ENCODE peak calls at places on chromosomes 1 and 21, in six cellular contexts. One of them, this sample, is unnamed.

GRCh38 chr21:25936776-25937175 is 202.0 kb downstream of the GABPA start:
- DNase-seq in hepatocyte: no peak
- DNase-seq in psoas muscle: no peak
- DNase-seq in HCT116: no peak
- DNase-seq in IMR-90: peak; percentile 15
- DNase-seq in CD4-positive, alpha-beta T cell: no peak
- DNase-seq in this sample: no peak

GRCh38 chr1:46991083-46991923 is 32.2 kb upstream of the CYP4X1 start:
- DNase-seq in hepatocyte: peak; percentile 38
- DNase-seq in psoas muscle: no peak
- DNase-seq in HCT116: peak; percentile 23
- DNase-seq in IMR-90: no peak
- DNase-seq in CD4-positive, alpha-beta T cell: no peak
- DNase-seq in this sample: no peak

GRCh38 chr1:76147917-76148316 is 73.4 kb downstream of the ST6GALNAC3 start:
- DNase-seq in hepatocyte: no peak
- DNase-seq in psoas muscle: no peak
- DNase-seq in HCT116: no peak
- DNase-seq in IMR-90: no peak
- DNase-seq in CD4-positive, alpha-beta T cell: no peak
- DNase-seq in this sample: no peak

GRCh38 chr1:171877711-171878110 is 36.4 kb downstream of the DNM3 start:
- DNase-seq in hepatocyte: no peak
- DNase-seq in psoas muscle: no peak
- DNase-seq in HCT116: no peak
- DNase-seq in IMR-90: no peak
- DNase-seq in CD4-positive, alpha-beta T cell: no peak
- DNase-seq in this sample: no peak

GRCh38 chr21:31265293-31265692 is 78.8 kb downstream of the TIAM1 start:
- DNase-seq in hepatocyte: no peak
- DNase-seq in psoas muscle: peak; percentile 74
- DNase-seq in HCT116: no peak
- DNase-seq in IMR-90: no peak
- DNase-seq in CD4-positive, alpha-beta T cell: no peak
- DNase-seq in this sample: no peak

GRCh38 chr1:236222616-236223015 is 59.1 kb downstream of the ERO1B start:
- DNase-seq in hepatocyte: no peak
- DNase-seq in psoas muscle: no peak
- DNase-seq in HCT116: no peak
- DNase-seq in IMR-90: no peak
- DNase-seq in CD4-positive, alpha-beta T cell: no peak
- DNase-seq in this sample: no peak

GRCh38 chr21:30813174-30813573 is at the start of gene KRTAP8-1:
- DNase-seq in hepatocyte: no peak
- DNase-seq in psoas muscle: no peak
- DNase-seq in HCT116: no peak
- DNase-seq in IMR-90: no peak
- DNase-seq in CD4-positive, alpha-beta T cell: no peak
- DNase-seq in this sample: no peak

GRCh38 chr1:65276197-65276884 is 33.0 kb upstream of the DNAJC6 start:
- DNase-seq in hepatocyte: no peak
- DNase-seq in psoas muscle: no peak
- DNase-seq in HCT116: no peak
- DNase-seq in IMR-90: no peak
- DNase-seq in CD4-positive, alpha-beta T cell: no peak
- DNase-seq in this sample: no peak

GRCh38 chr1:196155586-196155985 is 452.7 kb downstream of the KCNT2 start:
- DNase-seq in hepatocyte: no peak
- DNase-seq in psoas muscle: no peak
- DNase-seq in HCT116: no peak
- DNase-seq in IMR-90: no peak
- DNase-seq in CD4-positive, alpha-beta T cell: no peak
- DNase-seq in this sample: no peak

GRCh38 chr1:232678185-232678886 is 48.4 kb upstream of the SIPA1L2 start:
- DNase-seq in hepatocyte: peak; percentile 79
- DNase-seq in psoas muscle: no peak
- DNase-seq in HCT116: peak; percentile 35
- DNase-seq in IMR-90: peak; percentile 65
- DNase-seq in CD4-positive, alpha-beta T cell: no peak
- DNase-seq in this sample: no peak

GRCh38 chr1:52057245-52057644 is 1.1 kb downstream of the BTF3L4 start:
- DNase-seq in hepatocyte: no peak
- DNase-seq in psoas muscle: no peak
- DNase-seq in HCT116: no peak
- DNase-seq in IMR-90: no peak
- DNase-seq in CD4-positive, alpha-beta T cell: no peak
- DNase-seq in this sample: no peak

GRCh38 chr1:197638316-197638715 is 137.0 kb downstream of the DENND1B start:
- DNase-seq in hepatocyte: no peak
- DNase-seq in psoas muscle: no peak
- DNase-seq in HCT116: no peak
- DNase-seq in IMR-90: no peak
- DNase-seq in CD4-positive, alpha-beta T cell: no peak
- DNase-seq in this sample: no peak

GRCh38 chr1:27356628-27357280 is 10.0 kb downstream of the MAP3K6 start:
- DNase-seq in hepatocyte: no peak
- DNase-seq in psoas muscle: no peak
- DNase-seq in HCT116: no peak
- DNase-seq in IMR-90: no peak
- DNase-seq in CD4-positive, alpha-beta T cell: peak; percentile 10
- DNase-seq in this sample: peak; percentile 54

GRCh38 chr1:94321662-94322061 is 84.3 kb upstream of the ARHGAP29 start:
- DNase-seq in hepatocyte: no peak
- DNase-seq in psoas muscle: no peak
- DNase-seq in HCT116: no peak
- DNase-seq in IMR-90: no peak
- DNase-seq in CD4-positive, alpha-beta T cell: no peak
- DNase-seq in this sample: no peak

GRCh38 chr1:88189525-88189924 is 494.5 kb upstream of the PKN2 start:
- DNase-seq in hepatocyte: no peak
- DNase-seq in psoas muscle: no peak
- DNase-seq in HCT116: no peak
- DNase-seq in IMR-90: no peak
- DNase-seq in CD4-positive, alpha-beta T cell: no peak
- DNase-seq in this sample: no peak

GRCh38 chr1:210174133-210174532 is 58.5 kb upstream of the SERTAD4 start:
- DNase-seq in hepatocyte: no peak
- DNase-seq in psoas muscle: no peak
- DNase-seq in HCT116: no peak
- DNase-seq in IMR-90: no peak
- DNase-seq in CD4-positive, alpha-beta T cell: no peak
- DNase-seq in this sample: no peak

GRCh38 chr1:202844259-202844658 is 33.5 kb downstream of the PCAT6 start:
- DNase-seq in hepatocyte: no peak
- DNase-seq in psoas muscle: no peak
- DNase-seq in HCT116: no peak
- DNase-seq in IMR-90: no peak
- DNase-seq in CD4-positive, alpha-beta T cell: no peak
- DNase-seq in this sample: no peak

DNA sequence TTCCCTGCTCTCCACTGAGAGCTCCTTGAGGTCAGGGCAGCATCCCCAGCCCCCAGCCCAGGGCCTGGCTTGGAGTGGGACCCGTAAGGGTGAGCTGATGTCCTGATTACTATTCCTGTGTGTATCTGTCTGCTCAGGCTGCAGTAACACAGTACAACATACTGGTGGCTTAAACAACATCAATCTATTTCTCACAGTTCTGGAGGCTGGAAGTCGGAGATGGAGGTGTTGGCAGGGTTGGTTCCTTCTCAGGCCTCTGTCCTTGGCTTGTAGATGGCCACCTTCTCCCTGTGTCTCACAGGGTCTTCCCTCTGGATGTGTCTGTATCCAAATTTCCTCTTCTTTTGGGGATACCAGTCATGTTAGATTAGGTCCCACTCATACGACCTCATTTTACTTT is 246.4 kb upstream of the POU3F1 start:
- DNase-seq in hepatocyte: no peak
- DNase-seq in psoas muscle: no peak
- DNase-seq in HCT116: no peak
- DNase-seq in IMR-90: no peak
- DNase-seq in CD4-positive, alpha-beta T cell: no peak
- DNase-seq in this sample: no peak
- H3K27ac ChIP-seq in hepatocyte: no peak overlapping the region
- H3K27ac ChIP-seq in psoas muscle: no peak overlapping the region
- H3K27ac ChIP-seq in HCT116: no peak overlapping the region
- H3K27ac ChIP-seq in IMR-90: no peak overlapping the region
- H3K27ac ChIP-seq in CD4-positive, alpha-beta T cell: no peak overlapping the region
- H3K27ac ChIP-seq in this sample: no peak overlapping the region

GRCh38 chr21:36692844-36693143 is 6.1 kb upstream of the SIM2 start:
- DNase-seq in hepatocyte: no peak
- DNase-seq in psoas muscle: no peak
- DNase-seq in HCT116: no peak
- DNase-seq in IMR-90: no peak
- DNase-seq in CD4-positive, alpha-beta T cell: no peak
- DNase-seq in this sample: no peak

GRCh38 chr21:36691539-36692124 is 7.3 kb upstream of the SIM2 start:
- DNase-seq in hepatocyte: no peak
- DNase-seq in psoas muscle: no peak
- DNase-seq in HCT116: no peak
- DNase-seq in IMR-90: peak; percentile 15
- DNase-seq in CD4-positive, alpha-beta T cell: no peak
- DNase-seq in this sample: no peak

GRCh38 chr21:36690637-36691538 is 8.0 kb upstream of the SIM2 start:
- DNase-seq in hepatocyte: no peak
- DNase-seq in psoas muscle: no peak
- DNase-seq in HCT116: no peak
- DNase-seq in IMR-90: peak; percentile 28
- DNase-seq in CD4-positive, alpha-beta T cell: no peak
- DNase-seq in this sample: no peak

GRCh38 chr21:36693144-36694040 is 5.5 kb upstream of the SIM2 start:
- DNase-seq in hepatocyte: no peak
- DNase-seq in psoas muscle: no peak
- DNase-seq in HCT116: no peak
- DNase-seq in IMR-90: no peak
- DNase-seq in CD4-positive, alpha-beta T cell: no peak
- DNase-seq in this sample: no peak

DNA sequence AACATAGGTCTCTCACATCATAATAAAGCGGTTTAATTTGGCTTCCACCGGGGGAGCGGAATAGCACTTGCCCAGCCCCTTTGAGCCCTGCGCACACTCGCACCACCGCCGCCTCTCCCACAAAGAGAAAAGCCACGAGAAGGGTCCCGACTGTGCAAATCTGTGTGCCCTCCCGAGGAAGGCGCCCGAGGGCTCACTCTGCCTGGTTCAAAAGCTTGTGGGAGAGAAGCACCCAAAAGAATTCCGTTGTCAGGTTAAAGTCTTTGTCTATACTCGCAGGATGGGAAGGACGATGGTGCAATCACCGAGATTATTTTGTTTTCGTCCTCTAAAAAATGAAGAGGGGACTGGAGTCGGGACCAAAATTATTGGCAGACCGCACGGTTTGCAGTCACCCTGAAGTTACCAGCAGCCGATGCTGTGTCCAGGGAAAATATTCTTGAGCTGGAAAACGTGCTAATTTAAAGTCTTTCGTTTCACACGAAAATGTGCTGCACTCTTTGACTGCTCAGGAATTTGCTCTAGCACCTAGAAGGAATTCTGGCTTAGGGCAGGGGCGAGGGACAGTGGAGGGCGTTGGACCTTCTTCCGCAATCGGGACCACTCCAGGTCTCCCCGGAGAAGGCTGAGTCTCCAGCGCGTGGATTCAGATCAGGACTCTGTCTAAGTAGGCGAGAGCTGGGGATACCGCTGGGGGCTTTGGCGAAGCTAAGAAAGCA is 6.6 kb upstream of the SIM2 start:
- DNase-seq in hepatocyte: no peak
- DNase-seq in psoas muscle: no peak
- DNase-seq in HCT116: no peak
- DNase-seq in IMR-90: no peak
- DNase-seq in CD4-positive, alpha-beta T cell: no peak
- DNase-seq in this sample: no peak
- H3K9me3 ChIP-seq in hepatocyte: no peaks in the 10 kb centered on the region
- H3K9me3 ChIP-seq in psoas muscle: no peaks in the 10 kb centered on the region
- H3K9me3 ChIP-seq in HCT116: no peaks in the 10 kb centered on the region
- H3K9me3 ChIP-seq in IMR-90: peaks cover 22% of the 10 kb centered on the region
- H3K9me3 ChIP-seq in CD4-positive, alpha-beta T cell: no peaks in the 10 kb centered on the region
- H3K9me3 ChIP-seq in this sample: no peaks in the 10 kb centered on the region

DNA sequence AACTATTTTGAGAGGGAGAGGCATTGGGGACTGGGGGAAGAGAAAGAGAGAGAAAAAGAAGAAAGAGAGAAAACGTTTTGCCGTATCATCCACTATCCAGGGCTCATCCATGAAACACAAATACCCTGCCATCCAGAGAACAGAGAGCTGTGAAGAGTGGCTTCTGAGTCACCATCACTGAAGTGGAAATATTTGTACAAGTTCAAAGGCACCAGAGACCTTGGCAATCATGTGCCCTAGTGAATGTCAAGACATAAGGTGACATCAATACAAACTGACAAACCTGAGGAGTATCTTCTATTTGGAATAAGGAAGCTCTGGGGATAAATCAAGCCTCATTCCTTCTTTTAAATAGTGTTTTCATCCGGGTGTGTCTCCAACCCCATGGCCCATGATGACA is 197.2 kb upstream of the PROX1 start:
- DNase-seq in hepatocyte: no peak
- DNase-seq in psoas muscle: no peak
- DNase-seq in HCT116: no peak
- DNase-seq in IMR-90: no peak
- DNase-seq in CD4-positive, alpha-beta T cell: no peak
- DNase-seq in this sample: no peak
- H3K27ac ChIP-seq in hepatocyte: no peak overlapping the region
- H3K27ac ChIP-seq in psoas muscle: no peak overlapping the region
- H3K27ac ChIP-seq in HCT116: no peak overlapping the region
- H3K27ac ChIP-seq in IMR-90: no peak overlapping the region
- H3K27ac ChIP-seq in CD4-positive, alpha-beta T cell: no peak overlapping the region
- H3K27ac ChIP-seq in this sample: no peak overlapping the region

GRCh38 chr1:156659672-156659993 is 17.6 kb downstream of the NES start:
- DNase-seq in hepatocyte: no peak
- DNase-seq in psoas muscle: no peak
- DNase-seq in HCT116: no peak
- DNase-seq in IMR-90: no peak
- DNase-seq in CD4-positive, alpha-beta T cell: no peak
- DNase-seq in this sample: no peak

GRCh38 chr1:156659994-156660751 is 17.0 kb downstream of the NES start:
- DNase-seq in hepatocyte: peak; percentile 98
- DNase-seq in psoas muscle: peak; percentile 99
- DNase-seq in HCT116: peak; percentile 94
- DNase-seq in IMR-90: peak; percentile 98
- DNase-seq in CD4-positive, alpha-beta T cell: peak; percentile 90
- DNase-seq in this sample: peak; percentile 87

GRCh38 chr1:156658945-156659574 is 17.1 kb downstream of the BCAN start:
- DNase-seq in hepatocyte: no peak
- DNase-seq in psoas muscle: no peak
- DNase-seq in HCT116: no peak
- DNase-seq in IMR-90: no peak
- DNase-seq in CD4-positive, alpha-beta T cell: no peak
- DNase-seq in this sample: no peak

GRCh38 chr1:156661932-156662587 is 15.1 kb downstream of the NES start:
- DNase-seq in hepatocyte: no peak
- DNase-seq in psoas muscle: no peak
- DNase-seq in HCT116: no peak
- DNase-seq in IMR-90: peak; percentile 60
- DNase-seq in CD4-positive, alpha-beta T cell: no peak
- DNase-seq in this sample: no peak

DNA sequence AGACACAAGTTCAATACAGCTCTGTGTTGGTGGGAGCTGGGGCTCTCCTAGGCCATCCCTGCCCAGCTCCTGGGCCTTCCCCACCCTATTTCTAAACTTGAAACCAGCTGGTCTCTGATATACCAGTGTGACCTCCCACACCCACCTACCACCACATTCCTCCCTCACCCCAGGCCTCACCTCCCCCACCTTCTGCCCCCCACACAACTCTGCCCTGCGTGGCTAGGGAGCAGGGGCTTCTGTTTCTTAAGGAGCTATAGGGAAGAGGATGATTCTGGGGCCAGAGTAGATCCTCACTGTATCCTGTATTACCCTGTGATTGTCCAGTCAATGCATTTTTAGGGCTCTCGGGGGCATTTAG is 16.5 kb downstream of the NES start:
- DNase-seq in hepatocyte: no peak
- DNase-seq in psoas muscle: no peak
- DNase-seq in HCT116: no peak
- DNase-seq in IMR-90: no peak
- DNase-seq in CD4-positive, alpha-beta T cell: no peak
- DNase-seq in this sample: no peak
- H3K9me3 ChIP-seq in hepatocyte: no peaks in the 10 kb centered on the region
- H3K9me3 ChIP-seq in psoas muscle: no peaks in the 10 kb centered on the region
- H3K9me3 ChIP-seq in HCT116: no peaks in the 10 kb centered on the region
- H3K9me3 ChIP-seq in IMR-90: no peaks in the 10 kb centered on the region
- H3K9me3 ChIP-seq in CD4-positive, alpha-beta T cell: no peaks in the 10 kb centered on the region
- H3K9me3 ChIP-seq in this sample: no peaks in the 10 kb centered on the region

This sample was measured in CD8-positive, alpha-beta memory T cell.